ENCODE peak calls at places on chromosome 21, in nine cellular contexts. R is thoracic aorta, B is Panc1, D is pancreas, O is heart right ventricle, E is A549, S is stomach, M is astrocyte, H is vagina. N is an unnamed sample.
A peak's percentile ranks its signal among the peaks of the same experiment; 100 is the strongest.

GRCh38 chr21:38343691-38344090 is 86.9 kb downstream of the KCNJ15 start:
- DNase-seq in B (no peak), O (no peak), H (no peak), M (peak; percentile 79), E (peak; percentile 84), D (peak; percentile 75), S (peak; percentile 91), R (peak; percentile 89), N (no peak)

GRCh38 chr21:18832950-18833349 is 429.4 kb upstream of the TMPRSS15 start:
- DNase-seq in S (no peak), M (peak; percentile 81), O (no peak), E (peak; percentile 0), R (no peak), B (no peak), D (no peak), H (no peak), N (no peak)

GRCh38 chr21:43867332-43867703 is 2.3 kb downstream of the AGPAT3 start:
- DNase-seq in H (no peak), S (no peak), B (no peak), M (no peak), D (no peak), R (no peak), E (no peak), O (no peak), N (no peak)

GRCh38 chr21:15692711-15693110 is 37.1 kb upstream of the USP25 start:
- DNase-seq in O (no peak), R (no peak), S (no peak), H (no peak), M (no peak), B (no peak), E (no peak), D (no peak), N (no peak)

GRCh38 chr21:34881421-34881820 is 167.7 kb downstream of the RUNX1 start:
- DNase-seq in H (peak; percentile 11), D (no peak), B (no peak), M (peak; percentile 89), R (no peak), E (no peak), S (no peak), O (no peak), N (no peak)

GRCh38 chr21:39441502-39442475 is 3.8 kb downstream of the LCA5L start:
- DNase-seq in B (peak; percentile 20), O (no peak), M (peak; percentile 32), R (no peak), H (no peak), E (peak; percentile 46), D (peak; percentile 21), S (no peak), N (peak; percentile 2)

GRCh38 chr21:21200103-21200938 is 202.1 kb downstream of the NCAM2 start:
- DNase-seq in R (peak; percentile 36), S (no peak), H (no peak), M (peak; percentile 100), O (peak; percentile 67), E (peak; percentile 3), B (peak; percentile 28), D (no peak), N (no peak)

GRCh38 chr21:34734696-34735095 is 65.9 kb downstream of the CLIC6 start:
- DNase-seq in D (no peak), M (no peak), E (no peak), H (no peak), R (no peak), S (no peak), B (no peak), O (no peak), N (no peak)

GRCh38 chr21:37378700-37379139 is 12.1 kb downstream of the DYRK1A start:
- DNase-seq in M (no peak), D (no peak), E (no peak), R (no peak), H (no peak), B (no peak), O (no peak), S (no peak), N (no peak)

GRCh38 chr21:43967981-43968380 is 44.1 kb upstream of the TRAPPC10 start:
- DNase-seq in H (no peak), B (no peak), E (no peak), S (no peak), R (no peak), O (no peak), M (no peak), D (no peak), N (no peak)

GRCh38 chr21:42986125-42986783 is 11.9 kb downstream of the PKNOX1 start:
- DNase-seq in B (no peak), O (no peak), D (no peak), S (no peak), H (no peak), E (no peak), M (no peak), R (no peak), N (no peak)

GRCh38 chr21:35002879-35003722 is 46.0 kb downstream of the RUNX1 start:
- DNase-seq in O (no peak), B (no peak), D (no peak), S (no peak), M (peak; percentile 96), E (no peak), R (no peak), H (no peak), N (no peak)

GRCh38 chr21:15121655-15122120 is 56.9 kb upstream of the NRIP1 start:
- DNase-seq in M (peak; percentile 51), B (no peak), O (peak; percentile 19), H (no peak), S (peak; percentile 52), E (peak; percentile 28), D (peak; percentile 85), R (no peak), N (no peak)

GRCh38 chr21:22352088-22352487 is 1353.9 kb downstream of the NCAM2 start:
- DNase-seq in S (no peak), B (no peak), M (no peak), H (no peak), E (no peak), D (no peak), R (no peak), O (no peak), N (no peak)

GRCh38 chr21:25329227-25329626 is 278.1 kb downstream of the MRPL39 start:
- DNase-seq in R (no peak), M (peak; percentile 91), H (no peak), B (no peak), E (no peak), S (no peak), O (no peak), D (no peak), N (no peak)

GRCh38 chr21:25005388-25005787 is 601.9 kb downstream of the MRPL39 start:
- DNase-seq in H (no peak), M (peak; percentile 10), R (no peak), S (no peak), E (no peak), D (no peak), B (no peak), O (no peak), N (no peak)

GRCh38 chr21:30942192-30942591 is 60.8 kb upstream of the KRTAP11-1 start:
- DNase-seq in B (no peak), D (no peak), R (no peak), M (no peak), S (no peak), E (no peak), O (no peak), H (no peak), N (no peak)

GRCh38 chr21:32248616-32249550 is 30.0 kb downstream of the MIS18A start:
- DNase-seq in M (no peak), B (no peak), E (no peak), H (no peak), O (no peak), S (no peak), D (no peak), R (no peak), N (no peak)

GRCh38 chr21:37551406-37552355 is 185.1 kb downstream of the DYRK1A start:
- DNase-seq in O (no peak), E (no peak), S (peak; percentile 28), B (no peak), D (no peak), H (peak; percentile 75), R (no peak), M (no peak), N (no peak)

DNA sequence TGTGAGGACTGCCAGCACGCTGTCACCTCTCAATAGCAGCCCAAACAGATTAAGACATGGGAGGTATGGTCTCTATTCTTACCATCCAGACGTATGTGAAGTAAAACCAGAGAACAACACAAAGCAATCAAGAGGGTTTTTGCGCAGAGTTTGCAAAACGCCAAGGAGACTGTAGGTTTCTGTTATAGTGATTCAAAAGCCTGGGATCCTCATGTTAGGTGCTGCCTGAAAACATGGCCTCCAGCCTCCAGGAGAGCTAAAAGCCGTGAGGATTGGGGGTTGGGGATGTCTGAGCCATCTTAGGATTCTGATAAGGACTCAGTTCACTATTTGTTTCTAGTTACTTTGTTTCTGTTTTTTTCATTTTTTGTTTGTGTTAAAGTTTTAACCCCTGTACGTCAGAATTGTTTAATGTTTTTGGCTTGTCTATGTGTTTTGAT is 4.2 kb upstream of the CCT8 start:
- DNase-seq in B (no peak), H (no peak), O (no peak), E (peak; percentile 65), R (no peak), S (no peak), M (peak; percentile 9), D (no peak), N (no peak)
- H3K27ac ChIP-seq in B (no peak overlapping the region), H (peak overlapping the region; percentile 83), O (peak overlapping the region; percentile 82), E (peak overlapping the region; percentile 83), R (peak overlapping the region; percentile 81), S (peak overlapping the region; percentile 90), M (peak overlapping the region; percentile 14), D (peak overlapping the region; percentile 84), N (peak overlapping the region; percentile 68)

GRCh38 chr21:45019076-45019886 is 55.1 kb upstream of the ADARB1 start:
- DNase-seq in D (no peak), E (no peak), M (peak; percentile 18), R (no peak), B (no peak), H (no peak), S (no peak), O (no peak), N (no peak)
- H3K27ac ChIP-seq in D (no peak overlapping the region), E (peak overlapping the region; percentile 66), M (no peak overlapping the region), R (peak overlapping the region; percentile 89), B (no peak overlapping the region), H (peak overlapping the region; percentile 58), S (peak overlapping the region; percentile 29), O (peak overlapping the region; percentile 73), N (no peak overlapping the region)

DNA sequence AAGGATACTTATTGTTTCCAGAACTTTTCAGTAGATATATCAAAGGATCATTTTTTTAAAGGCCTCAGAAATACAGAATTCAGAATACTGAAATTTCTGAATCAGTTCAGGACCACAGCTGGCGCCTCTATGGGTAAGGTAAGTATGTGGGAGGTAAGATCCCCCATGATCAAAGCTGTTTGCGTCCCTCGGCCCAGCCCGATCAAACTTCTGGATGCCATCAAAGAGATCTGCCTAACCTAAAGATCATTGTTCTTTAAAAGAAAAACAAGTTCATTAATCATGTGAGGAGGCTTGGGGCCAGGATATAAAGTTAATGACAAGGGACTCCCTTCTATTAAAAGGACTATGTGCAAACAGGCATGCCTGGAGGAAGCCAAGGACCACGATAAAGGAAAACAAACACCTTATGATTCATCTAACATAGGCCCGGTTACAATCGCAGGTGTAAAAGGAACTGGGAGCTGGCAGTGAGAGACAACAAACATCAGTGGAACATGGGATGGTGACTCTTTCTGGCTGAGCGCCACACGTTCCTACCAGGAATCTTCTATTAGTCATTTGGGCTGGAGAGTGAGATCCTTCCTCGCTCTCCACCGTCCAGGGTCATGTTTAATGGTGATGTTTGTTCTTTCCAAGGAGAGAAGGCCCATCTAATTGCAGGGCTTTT is 2.8 kb upstream of the BACE2 start:
- DNase-seq in S (peak; percentile 89), O (no peak), B (peak; percentile 30), H (no peak), E (peak; percentile 56), R (no peak), D (peak; percentile 45), M (peak; percentile 73), N (no peak)
- H3K27ac ChIP-seq in S (peak overlapping the region; percentile 98), O (peak overlapping the region; percentile 48), B (no peak overlapping the region), H (peak overlapping the region; percentile 48), E (no peak overlapping the region), R (no peak overlapping the region), D (no peak overlapping the region), M (no peak overlapping the region), N (no peak overlapping the region)

GRCh38 chr21:41632748-41633475 is 125.0 kb upstream of the TMPRSS2 start:
- DNase-seq in M (no peak), R (no peak), S (peak; percentile 54), E (no peak), H (no peak), O (no peak), B (no peak), D (peak; percentile 42), N (no peak)
- H3K27ac ChIP-seq in M (no peak overlapping the region), R (no peak overlapping the region), S (no peak overlapping the region), E (peak overlapping the region; percentile 85), H (no peak overlapping the region), O (no peak overlapping the region), B (peak overlapping the region; percentile 83), D (no peak overlapping the region), N (no peak overlapping the region)